ENCODE peak calls at places on chromosomes 13 and 19, in seven cellular contexts. B is mammary epithelial cell, I is cardiac muscle cell, Z is cardiac fibroblast, W is GM23338, S is right lobe of liver, D is psoas muscle. G is an unnamed sample.

GRCh38 chr13:53216767-53217166 is 188.2 kb downstream of the OLFM4 start:
- DNase-seq in B (no peak), I (no peak), Z (no peak), W (no peak), S (no peak), D (no peak), G (no peak)

GRCh38 chr19:4456843-4457653 is 546 bp downstream of the UBXN6 start:
- DNase-seq in B (peak; percentile 25), I (peak; percentile 82), Z (peak; percentile 87), W (peak; percentile 85), S (peak; percentile 73), D (peak; percentile 66), G (no peak)

GRCh38 chr13:79810671-79811070 is 329.7 kb downstream of the NDFIP2 start:
- DNase-seq in B (peak; percentile 22), I (peak; percentile 68), Z (peak; percentile 63), W (peak; percentile 72), S (no peak), D (no peak), G (no peak)

GRCh38 chr19:13062317-13062716 is 40.3 kb downstream of the LYL1 start:
- DNase-seq in B (no peak), I (no peak), Z (no peak), W (no peak), S (no peak), D (no peak), G (no peak)

GRCh38 chr13:51451467-51452390 is 1.1 kb downstream of the INTS6 start:
- DNase-seq in B (peak; percentile 56), I (peak; percentile 84), Z (peak; percentile 83), W (peak; percentile 92), S (peak; percentile 82), D (peak; percentile 88), G (peak; percentile 88)

GRCh38 chr19:35073516-35073915 is 32.0 kb downstream of the HPN start:
- DNase-seq in B (no peak), I (no peak), Z (no peak), W (no peak), S (no peak), D (no peak), G (no peak)

GRCh38 chr13:112353856-112354255 is 22.3 kb upstream of the SPACA7 start:
- DNase-seq in B (no peak), I (no peak), Z (no peak), W (no peak), S (no peak), D (no peak), G (no peak)

GRCh38 chr19:45451181-45451849 is 16.5 kb upstream of the FOSB start:
- DNase-seq in B (peak; percentile 81), I (no peak), Z (peak; percentile 69), W (peak; percentile 53), S (no peak), D (peak; percentile 29), G (peak; percentile 46)

GRCh38 chr13:101626925-101627555 is 174.6 kb downstream of the ITGBL1 start:
- DNase-seq in B (no peak), I (no peak), Z (no peak), W (no peak), S (no peak), D (no peak), G (no peak)

GRCh38 chr13:46146898-46147297 is 35.1 kb downstream of the LCP1 start:
- DNase-seq in B (peak; percentile 29), I (peak; percentile 48), Z (peak; percentile 19), W (peak; percentile 67), S (peak; percentile 41), D (no peak), G (no peak)

GRCh38 chr19:56119585-56119978 is 1.5 kb downstream of the ZNF787 start:
- DNase-seq in B (peak; percentile 32), I (no peak), Z (no peak), W (no peak), S (peak; percentile 65), D (peak; percentile 63), G (no peak)

GRCh38 chr13:72808917-72809500 is 27.1 kb downstream of the PIBF1 start:
- DNase-seq in B (peak; percentile 5), I (peak; percentile 13), Z (peak; percentile 21), W (peak; percentile 39), S (no peak), D (no peak), G (no peak)

GRCh38 chr19:14146789-14147216 is 10.4 kb upstream of the ASF1B start:
- DNase-seq in B (peak; percentile 75), I (no peak), Z (peak; percentile 84), W (no peak), S (no peak), D (no peak), G (no peak)

GRCh38 chr13:111187879-111188643 is 73.0 kb downstream of the ARHGEF7 start:
- DNase-seq in B (peak; percentile 78), I (peak; percentile 47), Z (peak; percentile 43), W (no peak), S (no peak), D (no peak), G (no peak)

GRCh38 chr19:34224996-34225658 is 29.2 kb upstream of the GARRE1 start:
- DNase-seq in B (peak; percentile 36), I (no peak), Z (peak; percentile 22), W (peak; percentile 70), S (no peak), D (no peak), G (no peak)

GRCh38 chr13:27921421-27921960 is 1.7 kb downstream of the PDX1 start:
- DNase-seq in B (no peak), I (no peak), Z (no peak), W (peak; percentile 54), S (no peak), D (no peak), G (no peak)

GRCh38 chr19:13149628-13150186 is 468 bp downstream of the STX10 start:
- DNase-seq in B (peak; percentile 37), I (peak; percentile 72), Z (peak; percentile 53), W (peak; percentile 76), S (peak; percentile 72), D (peak; percentile 62), G (peak; percentile 61)

GRCh38 chr13:74243637-74244526 is 109.7 kb upstream of the KLF12 start:
- DNase-seq in B (peak; percentile 87), I (no peak), Z (peak; percentile 48), W (no peak), S (no peak), D (no peak), G (no peak)

GRCh38 chr19:4338441-4339350 is at the start of gene STAP2:
- DNase-seq in B (peak; percentile 92), I (peak; percentile 33), Z (no peak), W (peak; percentile 80), S (peak; percentile 77), D (no peak), G (peak; percentile 53)

GRCh38 chr13:98563071-98563470 is 13.8 kb downstream of the STK24 start:
- DNase-seq in B (no peak), I (no peak), Z (no peak), W (peak; percentile 65), S (no peak), D (no peak), G (no peak)

GRCh38 chr13:20049558-20050473 is 91.3 kb downstream of the ZMYM2 start:
- DNase-seq in B (no peak), I (no peak), Z (no peak), W (peak; percentile 79), S (no peak), D (no peak), G (no peak)

GRCh38 chr19:34967551-34967950 is 3.5 kb upstream of the ZNF792 start:
- DNase-seq in B (no peak), I (no peak), Z (no peak), W (no peak), S (no peak), D (no peak), G (no peak)

GRCh38 chr13:31587696-31588266 is 151.5 kb upstream of the RXFP2 start:
- DNase-seq in B (no peak), I (no peak), Z (peak; percentile 61), W (no peak), S (no peak), D (no peak), G (no peak)

GRCh38 chr13:94239135-94239534 is 240.3 kb downstream of the DCT start:
- DNase-seq in B (peak; percentile 54), I (no peak), Z (peak; percentile 58), W (no peak), S (no peak), D (no peak), G (no peak)

GRCh38 chr13:111461445-111462149 is 141.2 kb downstream of the TEX29 start:
- DNase-seq in B (no peak), I (no peak), Z (no peak), W (no peak), S (no peak), D (no peak), G (no peak)

GRCh38 chr19:30846102-30846501 is 473.9 kb downstream of the ZNF536 start:
- DNase-seq in B (no peak), I (no peak), Z (no peak), W (no peak), S (no peak), D (no peak), G (no peak)

GRCh38 chr13:27203854-27204253 is 32.2 kb upstream of the USP12 start:
- DNase-seq in B (peak; percentile 15), I (no peak), Z (peak; percentile 41), W (peak; percentile 24), S (no peak), D (no peak), G (no peak)

GRCh38 chr19:45468159-45468651 is 409 bp downstream of the FOSB start:
- DNase-seq in B (no peak), I (peak; percentile 44), Z (no peak), W (no peak), S (no peak), D (peak; percentile 40), G (peak; percentile 45)

GRCh38 chr19:5103812-5104410 is 135.0 kb downstream of the KDM4B start:
- DNase-seq in B (no peak), I (no peak), Z (no peak), W (no peak), S (no peak), D (no peak), G (no peak)

GRCh38 chr13:40059540-40060232 is 404.2 kb downstream of the COG6 start:
- DNase-seq in B (peak; percentile 91), I (no peak), Z (no peak), W (no peak), S (no peak), D (no peak), G (no peak)

GRCh38 chr19:32345261-32346207 is at the start of gene ZNF507:
- DNase-seq in B (peak; percentile 61), I (peak; percentile 88), Z (peak; percentile 78), W (peak; percentile 93), S (peak; percentile 79), D (peak; percentile 87), G (peak; percentile 85)
- TF ChIP-seq CTCF in B (no peak), I (no peak), Z (no peak), W (no peak), S (peak; percentile 16), D (peak; percentile 13), G (no peak)

GRCh38 chr19:9250630-9251029 is at the start of gene OR7E24:
- DNase-seq in B (no peak), I (no peak), Z (no peak), W (no peak), S (no peak), D (no peak), G (no peak)
- TF ChIP-seq CTCF in B (no peak), I (no peak), Z (no peak), W (no peak), S (no peak), D (no peak), G (no peak)

GRCh38 chr13:57491318-57491717 is 140.2 kb upstream of the PCDH17 start:
- DNase-seq in B (no peak), I (no peak), Z (no peak), W (no peak), S (no peak), D (no peak), G (no peak)
- TF ChIP-seq CTCF in B (no peak), I (no peak), Z (no peak), W (no peak), S (no peak), D (no peak), G (no peak)

GRCh38 chr19:535017-535835 is 3.7 kb downstream of the CDC34 start:
- DNase-seq in B (peak; percentile 48), I (no peak), Z (no peak), W (no peak), S (peak; percentile 92), D (no peak), G (no peak)
- TF ChIP-seq CTCF in B (peak; percentile 2), I (no peak), Z (no peak), W (peak; percentile 6), S (peak; percentile 41), D (no peak), G (no peak)